ENCODE peak calls at places on chromosomes 1 and 21, in five cellular contexts. B is colonic mucosa; H is upper lobe of right lung; D is naive thymus-derived CD4-positive, alpha-beta T cell; X is WERI-Rb-1. V is an unnamed sample. For H3K36me3, the result is how much of the 10 kb centered on the place peaks cover.

GRCh38 chr1:44031900-44032817 is 897 bp upstream of the SLC6A9 start:
- DNase-seq in B (peak), H (no peak), D (no peak), X (no peak), V (peak)

GRCh38 chr1:81549588-81550127 is 251.1 kb upstream of the ADGRL2 start:
- DNase-seq in B (no peak), H (no peak), D (no peak), X (peak), V (peak)

GRCh38 chr1:6028042-6028895 is 17.4 kb upstream of the KCNAB2 start:
- DNase-seq in B (peak), H (peak), D (peak), X (no peak), V (no peak)

GRCh38 chr1:151540982-151541377 is 871 bp downstream of the TUFT1 start:
- DNase-seq in B (peak), H (no peak), D (no peak), X (peak), V (peak)

GRCh38 chr1:161069731-161070270 is at the start of gene ARHGAP30:
- DNase-seq in B (peak), H (peak), D (peak), X (no peak), V (no peak)

GRCh38 chr1:227734858-227735780 is at the start of the genes JMJD4 and SNAP47:
- DNase-seq in B (peak), H (peak), D (peak), X (peak), V (peak)

GRCh38 chr1:1290238-1290731 is 10.0 kb downstream of the SCNN1D start:
- DNase-seq in B (peak), H (peak), D (peak), X (peak), V (peak)

GRCh38 chr1:77170687-77171086 is 48.5 kb downstream of the PIGK start:
- DNase-seq in B (no peak), H (no peak), D (no peak), X (no peak), V (no peak)

GRCh38 chr1:220786337-220787068 is at the start of gene MTARC1:
- DNase-seq in B (peak), H (peak), D (no peak), X (peak), V (peak)

GRCh38 chr21:38439336-38439900 is 58.9 kb downstream of the ERG start:
- DNase-seq in B (no peak), H (no peak), D (no peak), X (no peak), V (no peak)

GRCh38 chr21:37193006-37193405 is 74.1 kb downstream of the VPS26C start:
- DNase-seq in B (no peak), H (no peak), D (no peak), X (no peak), V (peak)

GRCh38 chr1:179806333-179806732 is 63.2 kb downstream of the FAM163A start:
- DNase-seq in B (no peak), H (no peak), D (no peak), X (no peak), V (no peak)

GRCh38 chr1:109432336-109432735 is 6.1 kb upstream of the PSMA5 start:
- DNase-seq in B (no peak), H (no peak), D (no peak), X (no peak), V (no peak)

GRCh38 chr1:180909462-180909976 is 3.2 kb upstream of the KIAA1614 start:
- DNase-seq in B (no peak), H (no peak), D (no peak), X (no peak), V (no peak)

GRCh38 chr1:111535256-111536191 is 32.1 kb upstream of the ADORA3 start:
- DNase-seq in B (no peak), H (no peak), D (no peak), X (no peak), V (no peak)

GRCh38 chr1:228279722-228280105 is 71.9 kb downstream of the OBSCN start:
- DNase-seq in B (no peak), H (peak), D (peak), X (no peak), V (peak)

GRCh38 chr1:61182049-61182448 is 99.7 kb downstream of the NFIA start:
- DNase-seq in B (no peak), H (no peak), D (no peak), X (no peak), V (no peak)

GRCh38 chr1:67629370-67630075 is 55.5 kb upstream of the GADD45A start:
- DNase-seq in B (no peak), H (no peak), D (no peak), X (no peak), V (no peak)

GRCh38 chr1:159991513-159991912 is 37.5 kb upstream of the SLAMF9 start:
- DNase-seq in B (no peak), H (no peak), D (no peak), X (peak), V (no peak)

GRCh38 chr1:204178487-204179281 is 12.5 kb upstream of the REN start:
- DNase-seq in B (no peak), H (no peak), D (no peak), X (no peak), V (no peak)

GRCh38 chr1:185917646-185918045 is 183.5 kb downstream of the HMCN1 start:
- DNase-seq in B (no peak), H (no peak), D (no peak), X (no peak), V (peak)

GRCh38 chr1:9069324-9070100 is at the start of gene SLC2A5:
- DNase-seq in B (peak), H (no peak), D (no peak), X (peak), V (peak)
- H3K4me3 ChIP-seq in B (peak), H (peak), D (no peak), X (no peak), V (no peak)

GRCh38 chr21:44774972-44775371 is 26.6 kb downstream of the UBE2G2 start:
- DNase-seq in B (no peak), H (no peak), D (no peak), X (no peak), V (no peak)
- H3K36me3 ChIP-seq in B (under half), H (half or more), D (under half), X (half or more), V (under half)

GRCh38 chr21:35113064-35113463 is 64.0 kb upstream of the RUNX1 start:
- DNase-seq in B (no peak), H (no peak), D (no peak), X (no peak), V (no peak)
- H3K4me3 ChIP-seq in B (no peak), H (no peak), D (no peak), X (no peak), V (no peak)

GRCh38 chr1:11943619-11944018 is 9.1 kb downstream of the PLOD1 start:
- DNase-seq in B (no peak), H (no peak), D (no peak), X (no peak), V (no peak)
- H3K36me3 ChIP-seq in B (under half), H (under half), D (under half), X (under half), V (under half)

GRCh38 chr1:162488219-162488618 is 9.4 kb upstream of the UHMK1 start:
- DNase-seq in B (no peak), H (no peak), D (no peak), X (no peak), V (no peak)
- H3K4me3 ChIP-seq in B (no peak), H (no peak), D (no peak), X (no peak), V (no peak)

GRCh38 chr1:64848136-64848535 is 103.3 kb downstream of the RAVER2 start:
- DNase-seq in B (no peak), H (no peak), D (no peak), X (no peak), V (peak)

GRCh38 chr1:64845831-64846425 is 101.1 kb downstream of the RAVER2 start:
- DNase-seq in B (no peak), H (no peak), D (no peak), X (no peak), V (no peak)

GRCh38 chr1:64846573-64847430 is 101.9 kb downstream of the RAVER2 start:
- DNase-seq in B (no peak), H (no peak), D (no peak), X (no peak), V (peak)

GRCh38 chr1:64848812-64849211 is 103.9 kb downstream of the RAVER2 start:
- DNase-seq in B (no peak), H (no peak), D (no peak), X (no peak), V (no peak)

GRCh38 chr1:64847666-64848065 is 102.8 kb downstream of the RAVER2 start:
- DNase-seq in B (no peak), H (no peak), D (no peak), X (no peak), V (peak)
- H3K36me3 ChIP-seq in B (under half), H (half or more), D (under half), X (under half), V (under half)

GRCh38 chr1:58626293-58626692 is 49.2 kb upstream of the TACSTD2 start:
- DNase-seq in B (no peak), H (no peak), D (no peak), X (no peak), V (no peak)

GRCh38 chr1:58622571-58622970 is 45.5 kb upstream of the TACSTD2 start:
- DNase-seq in B (no peak), H (no peak), D (no peak), X (no peak), V (no peak)

GRCh38 chr1:58628987-58629598 is 52.0 kb upstream of the TACSTD2 start:
- DNase-seq in B (no peak), H (no peak), D (no peak), X (no peak), V (no peak)

GRCh38 chr1:58621375-58621774 is 44.3 kb upstream of the TACSTD2 start:
- DNase-seq in B (no peak), H (no peak), D (no peak), X (peak), V (no peak)

GRCh38 chr1:58627221-58627620 is 50.2 kb upstream of the TACSTD2 start:
- DNase-seq in B (no peak), H (no peak), D (no peak), X (no peak), V (no peak)
- H3K4me3 ChIP-seq in B (no peak), H (no peak), D (no peak), X (no peak), V (no peak)

V was measured in H7.